ENCODE peak calls at places on chromosomes 12 and 14, in ten cellular contexts. I is HFF-Myc, F is A549, M is tibial artery, Z is HepG2, C is fibroblast of pulmonary artery, H is BJ, P is testis, R is astrocyte of the spinal cord, G is A673. Q is an unnamed sample.

GRCh38 chr12:111636209-111636928 is 37.3 kb upstream of the ATXN2 start:
- DNase-seq in I (peak; percentile 61), F (no peak), M (peak; percentile 65), Z (peak; percentile 56), C (peak; percentile 79), H (peak; percentile 67), P (peak; percentile 87), R (peak; percentile 64), G (peak; percentile 65), Q (peak; percentile 46)

GRCh38 chr14:24806061-24806678 is 172.2 kb upstream of the GZMB start:
- DNase-seq in I (peak; percentile 14), F (peak; percentile 17), M (peak; percentile 60), Z (peak; percentile 88), C (peak; percentile 69), H (no peak), P (peak; percentile 80), R (peak; percentile 42), G (peak; percentile 66), Q (peak; percentile 5)

GRCh38 chr12:48794870-48795269 is 6.0 kb upstream of the ADCY6 start:
- DNase-seq in I (no peak), F (no peak), M (no peak), Z (no peak), C (no peak), H (no peak), P (no peak), R (no peak), G (no peak), Q (no peak)

GRCh38 chr14:52563120-52563519 is 10.5 kb downstream of the GPR137C start:
- DNase-seq in I (peak; percentile 6), F (no peak), M (no peak), Z (no peak), C (peak; percentile 40), H (no peak), P (no peak), R (peak; percentile 46), G (peak; percentile 29), Q (peak; percentile 21)

GRCh38 chr14:66249544-66249943 is 236.6 kb upstream of the CCDC196 start:
- DNase-seq in I (no peak), F (no peak), M (no peak), Z (no peak), C (no peak), H (no peak), P (no peak), R (no peak), G (no peak), Q (no peak)

GRCh38 chr12:40222247-40222646 is 2.5 kb upstream of the LRRK2 start:
- DNase-seq in I (no peak), F (no peak), M (no peak), Z (no peak), C (peak; percentile 30), H (no peak), P (no peak), R (peak; percentile 6), G (no peak), Q (no peak)

GRCh38 chr12:100123316-100124095 is 19.2 kb downstream of the BLTP3B start:
- DNase-seq in I (no peak), F (no peak), M (no peak), Z (no peak), C (no peak), H (no peak), P (no peak), R (no peak), G (no peak), Q (no peak)

GRCh38 chr12:132583311-132583710 is 27.1 kb downstream of the LRCOL1 start:
- DNase-seq in I (no peak), F (no peak), M (no peak), Z (no peak), C (no peak), H (no peak), P (no peak), R (no peak), G (no peak), Q (no peak)

GRCh38 chr14:68208218-68208617 is 388.6 kb downstream of the RAD51B start:
- DNase-seq in I (no peak), F (no peak), M (no peak), Z (no peak), C (no peak), H (no peak), P (no peak), R (peak; percentile 61), G (no peak), Q (no peak)

GRCh38 chr14:75479770-75480600 is 42.3 kb upstream of the BATF start:
- DNase-seq in I (no peak), F (no peak), M (no peak), Z (no peak), C (no peak), H (no peak), P (no peak), R (no peak), G (no peak), Q (no peak)

GRCh38 chr14:79090781-79091180 is 920.6 kb downstream of the NRXN3 start:
- DNase-seq in I (no peak), F (no peak), M (no peak), Z (no peak), C (no peak), H (no peak), P (no peak), R (no peak), G (no peak), Q (no peak)

GRCh38 chr12:29103539-29103974 is 45.5 kb upstream of the FAR2 start:
- DNase-seq in I (no peak), F (no peak), M (no peak), Z (no peak), C (no peak), H (no peak), P (no peak), R (no peak), G (no peak), Q (no peak)

GRCh38 chr14:104294983-104295680 is 156.7 kb downstream of the KIF26A start:
- DNase-seq in I (no peak), F (no peak), M (peak; percentile 5), Z (no peak), C (no peak), H (no peak), P (no peak), R (no peak), G (no peak), Q (no peak)

GRCh38 chr14:63405715-63406114 is 87.0 kb upstream of the GPHB5 start:
- DNase-seq in I (no peak), F (no peak), M (no peak), Z (no peak), C (no peak), H (no peak), P (no peak), R (no peak), G (no peak), Q (no peak)

GRCh38 chr14:47346849-47347248 is 328.6 kb downstream of the MDGA2 start:
- DNase-seq in I (no peak), F (no peak), M (no peak), Z (no peak), C (no peak), H (no peak), P (no peak), R (no peak), G (no peak), Q (no peak)

GRCh38 chr14:99321236-99321925 is 49.4 kb upstream of the BCL11B start:
- DNase-seq in I (no peak), F (no peak), M (no peak), Z (no peak), C (no peak), H (no peak), P (no peak), R (no peak), G (no peak), Q (no peak)

GRCh38 chr12:132847363-132848356 is 19.0 kb upstream of the GOLGA3 start:
- DNase-seq in I (no peak), F (no peak), M (no peak), Z (no peak), C (no peak), H (no peak), P (no peak), R (no peak), G (no peak), Q (no peak)

GRCh38 chr14:65144170-65144569 is 41.9 kb upstream of the MAX start:
- DNase-seq in I (no peak), F (no peak), M (no peak), Z (no peak), C (no peak), H (no peak), P (no peak), R (no peak), G (no peak), Q (no peak)

GRCh38 chr12:6847676-6848075 is 3.4 kb downstream of the CDCA3 start:
- DNase-seq in I (no peak), F (no peak), M (no peak), Z (no peak), C (no peak), H (no peak), P (no peak), R (no peak), G (no peak), Q (no peak)

GRCh38 chr12:131687346-131688125 is 23.4 kb upstream of the SFSWAP start:
- DNase-seq in I (no peak), F (no peak), M (no peak), Z (no peak), C (no peak), H (no peak), P (no peak), R (no peak), G (no peak), Q (no peak)

GRCh38 chr12:64181504-64182291 is 40.4 kb downstream of the KICS2 start:
- DNase-seq in I (peak; percentile 91), F (peak; percentile 69), M (peak; percentile 52), Z (peak; percentile 32), C (peak; percentile 94), H (peak; percentile 95), P (peak; percentile 79), R (peak; percentile 97), G (peak; percentile 74), Q (peak; percentile 89)
- TF ChIP-seq CTCF in I (peak; percentile 72), F (peak; percentile 74), M (peak; percentile 65), Z (peak; percentile 77), C (peak; percentile 70), H (peak; percentile 70), P (peak; percentile 71), R (peak; percentile 63), G (peak; percentile 85), Q (peak; percentile 59)

GRCh38 chr14:92549853-92550244 is 36.3 kb downstream of the RIN3 start:
- DNase-seq in I (no peak), F (no peak), M (peak; percentile 63), Z (no peak), C (peak; percentile 52), H (no peak), P (peak; percentile 79), R (no peak), G (no peak), Q (no peak)
- H3K4me3 ChIP-seq in I (no peak overlapping the region), F (no peak overlapping the region), M (peak overlapping the region; percentile 29), Z (no peak overlapping the region), C (no peak overlapping the region), H (no peak overlapping the region), P (no peak overlapping the region), R (no peak overlapping the region), G (no peak overlapping the region), Q (no peak overlapping the region)

GRCh38 chr12:43480591-43480990 is 71.4 kb downstream of the ADAMTS20 start:
- DNase-seq in I (no peak), F (no peak), M (no peak), Z (no peak), C (no peak), H (no peak), P (no peak), R (no peak), G (no peak), Q (no peak)

GRCh38 chr12:43482311-43483085 is 69.5 kb downstream of the ADAMTS20 start:
- DNase-seq in I (no peak), F (no peak), M (no peak), Z (no peak), C (no peak), H (no peak), P (no peak), R (no peak), G (no peak), Q (no peak)
- TF ChIP-seq CTCF in I (no peak), F (no peak), M (no peak), Z (no peak), C (no peak), H (no peak), P (no peak), R (no peak), G (no peak), Q (no peak)

GRCh38 chr14:77032483-77032853 is 4.0 kb upstream of the IRF2BPL start:
- DNase-seq in I (no peak), F (no peak), M (no peak), Z (no peak), C (no peak), H (no peak), P (no peak), R (no peak), G (no peak), Q (no peak)
- H3K4me3 ChIP-seq in I (peak overlapping the region; percentile 53), F (peak overlapping the region; percentile 14), M (peak overlapping the region; percentile 61), Z (peak overlapping the region; percentile 54), C (peak overlapping the region; percentile 36), H (peak overlapping the region; percentile 14), P (peak overlapping the region; percentile 72), R (no peak overlapping the region), G (peak overlapping the region; percentile 58), Q (peak overlapping the region; percentile 37)